ENCODE peak calls at places on chromosome 22, in nine cellular contexts. B is ureter, Q is NCI-H510A, T is iPS DF 19.7, D is iris pigment epithelial cell, I is BJ, U is transverse colon, O is iPS DF 6.9, H is EH. N is an unnamed sample.
A peak's percentile ranks its signal among the peaks of the same experiment; 100 is the strongest.

GRCh38 chr22:35409783-35410662 is 10.1 kb downstream of the MCM5 start:
- DNase-seq in D (no peak), O (no peak), I (no peak), U (peak; percentile 52), H (no peak), B (no peak), Q (no peak), T (no peak), N (no peak)

GRCh38 chr22:45469573-45470383 is 32.9 kb upstream of the FBLN1 start:
- DNase-seq in U (no peak), H (peak; percentile 83), B (no peak), D (peak; percentile 18), T (no peak), O (no peak), Q (no peak), I (peak; percentile 74), N (no peak)

GRCh38 chr22:45638834-45639746 is 32.5 kb upstream of the ATXN10 start:
- DNase-seq in B (peak; percentile 79), U (peak; percentile 69), O (no peak), D (peak; percentile 75), I (no peak), T (no peak), H (peak; percentile 43), Q (peak; percentile 55), N (no peak)

GRCh38 chr22:39699631-39700348 is 129.2 kb downstream of the CACNA1I start:
- DNase-seq in I (no peak), O (no peak), Q (peak; percentile 76), H (no peak), D (no peak), B (no peak), T (no peak), U (no peak), N (no peak)

GRCh38 chr22:48890693-48891554 is 936.7 kb downstream of the BRD1 start:
- DNase-seq in Q (no peak), H (no peak), T (no peak), O (no peak), I (no peak), U (no peak), B (peak; percentile 25), D (no peak), N (no peak)

GRCh38 chr22:38083931-38084631 is at the start of gene SLC16A8:
- DNase-seq in U (no peak), Q (no peak), O (no peak), T (no peak), D (no peak), H (no peak), B (no peak), I (no peak), N (no peak)

GRCh38 chr22:19063581-19064353 is 58.4 kb downstream of the DGCR2 start:
- DNase-seq in T (no peak), B (peak; percentile 29), H (no peak), I (no peak), U (no peak), Q (no peak), O (no peak), D (no peak), N (no peak)

GRCh38 chr22:34427436-34427835 is 507.2 kb upstream of the LARGE1 start:
- DNase-seq in I (no peak), O (no peak), D (no peak), B (no peak), H (no peak), U (no peak), Q (no peak), T (no peak), N (no peak)

GRCh38 chr22:39839917-39840510 is 53.5 kb downstream of the ENTHD1 start:
- DNase-seq in O (no peak), I (no peak), B (no peak), H (no peak), D (no peak), T (no peak), Q (no peak), U (no peak), N (peak; percentile 4)

GRCh38 chr22:29270475-29271271 is 2.6 kb downstream of the EWSR1 start:
- DNase-seq in Q (no peak), B (no peak), T (no peak), I (no peak), O (no peak), D (peak; percentile 74), H (peak; percentile 83), U (no peak), N (no peak)

GRCh38 chr22:45203150-45203974 is 37.3 kb downstream of the KIAA0930 start:
- DNase-seq in I (no peak), U (no peak), O (no peak), H (no peak), D (no peak), T (no peak), Q (no peak), B (no peak), N (no peak)

GRCh38 chr22:22706253-22706940 is 62.0 kb downstream of the GGTLC2 start:
- DNase-seq in H (no peak), I (no peak), B (peak; percentile 34), T (no peak), U (no peak), D (no peak), O (no peak), Q (no peak), N (no peak)

GRCh38 chr22:19678949-19679348 is 35.4 kb upstream of the SEPTIN5 start:
- DNase-seq in O (no peak), B (no peak), H (no peak), T (no peak), Q (no peak), D (no peak), I (no peak), U (no peak), N (no peak)

GRCh38 chr22:24216541-24217209 is 28.2 kb downstream of the GGT5 start:
- DNase-seq in Q (no peak), O (no peak), D (no peak), B (no peak), T (no peak), U (no peak), H (no peak), I (no peak), N (no peak)

GRCh38 chr22:24716602-24717001 is 57.9 kb downstream of the PIWIL3 start:
- DNase-seq in B (no peak), O (no peak), Q (no peak), U (no peak), D (no peak), I (no peak), H (no peak), T (no peak), N (no peak)

GRCh38 chr22:19840059-19840458 is 14.6 kb downstream of the GNB1L start:
- DNase-seq in T (no peak), O (no peak), Q (no peak), D (no peak), H (no peak), U (no peak), I (no peak), B (no peak), N (no peak)

GRCh38 chr22:39719559-39720450 is 149.3 kb downstream of the CACNA1I start:
- DNase-seq in I (no peak), H (no peak), D (no peak), B (peak; percentile 56), T (no peak), Q (no peak), O (no peak), U (no peak), N (no peak)